ENCODE peak calls at places on chromosomes 12 and 14, in ten cellular contexts. P is body of pancreas; J is HepG2; I is CD8-positive, alpha-beta T cell; X is testis; C is spleen; W is neural progenitor cell; H is heart right ventricle; V is colonic mucosa; K is CD4-positive, alpha-beta memory T cell. A is an unnamed sample.

GRCh38 chr12:131097247-131098177 is 143.8 kb downstream of the ADGRD1 start:
- DNase-seq in P (no peak), J (no peak), I (no peak), X (peak; percentile 41), C (peak; percentile 62), W (no peak), H (peak; percentile 46), V (no peak), K (peak; percentile 28), A (no peak)

GRCh38 chr14:88463318-88463717 is 77.9 kb downstream of the SPATA7 start:
- DNase-seq in P (no peak), J (peak; percentile 53), I (no peak), X (no peak), C (no peak), W (peak; percentile 16), H (no peak), V (peak; percentile 44), K (no peak), A (no peak)

GRCh38 chr14:64844272-64844671 is 35.4 kb downstream of the SPTB start:
- DNase-seq in P (no peak), J (no peak), I (no peak), X (no peak), C (no peak), W (no peak), H (no peak), V (no peak), K (no peak), A (no peak)

GRCh38 chr14:103057028-103057371 is 349 bp downstream of the CDC42BPB start:
- DNase-seq in P (peak; percentile 26), J (no peak), I (no peak), X (no peak), C (peak; percentile 85), W (no peak), H (no peak), V (no peak), K (no peak), A (no peak)

GRCh38 chr12:112716099-112717093 is 75.2 kb upstream of the RPH3A start:
- DNase-seq in P (no peak), J (no peak), I (no peak), X (peak; percentile 76), C (no peak), W (peak; percentile 48), H (no peak), V (no peak), K (no peak), A (no peak)

GRCh38 chr12:123390415-123391093 is 6.6 kb downstream of the KMT5A start:
- DNase-seq in P (no peak), J (no peak), I (no peak), X (no peak), C (no peak), W (no peak), H (no peak), V (no peak), K (no peak), A (no peak)

GRCh38 chr12:96578526-96579125 is 89.2 kb downstream of the CFAP54 start:
- DNase-seq in P (no peak), J (peak; percentile 48), I (no peak), X (no peak), C (no peak), W (peak; percentile 77), H (peak; percentile 6), V (no peak), K (peak; percentile 31), A (no peak)

GRCh38 chr14:58297412-58297761 is 968 bp upstream of the ARID4A start:
- DNase-seq in P (no peak), J (no peak), I (peak; percentile 23), X (peak; percentile 73), C (no peak), W (peak; percentile 75), H (no peak), V (no peak), K (no peak), A (no peak)

GRCh38 chr12:113135178-113136127 is at the start of gene RASAL1:
- DNase-seq in P (peak; percentile 64), J (peak; percentile 25), I (peak; percentile 84), X (peak; percentile 85), C (peak; percentile 88), W (peak; percentile 84), H (no peak), V (peak; percentile 91), K (peak; percentile 83), A (peak; percentile 88)

GRCh38 chr14:64423987-64424386 is 35.8 kb downstream of the MTHFD1 start:
- DNase-seq in P (no peak), J (no peak), I (no peak), X (no peak), C (no peak), W (no peak), H (no peak), V (no peak), K (no peak), A (no peak)

GRCh38 chr12:124577986-124578385 is 10.6 kb upstream of the NCOR2 start:
- DNase-seq in P (no peak), J (no peak), I (no peak), X (no peak), C (no peak), W (no peak), H (no peak), V (no peak), K (no peak), A (no peak)

GRCh38 chr12:104485651-104486341 is 29.0 kb downstream of the CHST11 start:
- DNase-seq in P (no peak), J (no peak), I (peak; percentile 64), X (no peak), C (no peak), W (no peak), H (no peak), V (no peak), K (peak; percentile 87), A (no peak)

GRCh38 chr14:69047255-69047654 is 68.2 kb upstream of the ACTN1 start:
- DNase-seq in P (no peak), J (no peak), I (no peak), X (no peak), C (no peak), W (no peak), H (no peak), V (no peak), K (no peak), A (no peak)

GRCh38 chr14:69044296-69044695 is 65.2 kb upstream of the ACTN1 start:
- DNase-seq in P (no peak), J (no peak), I (no peak), X (no peak), C (no peak), W (no peak), H (no peak), V (no peak), K (no peak), A (no peak)

GRCh38 chr14:69046468-69046867 is 67.4 kb upstream of the ACTN1 start:
- DNase-seq in P (peak; percentile 32), J (no peak), I (no peak), X (no peak), C (no peak), W (no peak), H (peak; percentile 84), V (no peak), K (no peak), A (no peak)

GRCh38 chr14:69044965-69045555 is 66.0 kb upstream of the ACTN1 start:
- DNase-seq in P (no peak), J (no peak), I (no peak), X (peak; percentile 75), C (no peak), W (no peak), H (peak; percentile 61), V (no peak), K (no peak), A (no peak)

DNA sequence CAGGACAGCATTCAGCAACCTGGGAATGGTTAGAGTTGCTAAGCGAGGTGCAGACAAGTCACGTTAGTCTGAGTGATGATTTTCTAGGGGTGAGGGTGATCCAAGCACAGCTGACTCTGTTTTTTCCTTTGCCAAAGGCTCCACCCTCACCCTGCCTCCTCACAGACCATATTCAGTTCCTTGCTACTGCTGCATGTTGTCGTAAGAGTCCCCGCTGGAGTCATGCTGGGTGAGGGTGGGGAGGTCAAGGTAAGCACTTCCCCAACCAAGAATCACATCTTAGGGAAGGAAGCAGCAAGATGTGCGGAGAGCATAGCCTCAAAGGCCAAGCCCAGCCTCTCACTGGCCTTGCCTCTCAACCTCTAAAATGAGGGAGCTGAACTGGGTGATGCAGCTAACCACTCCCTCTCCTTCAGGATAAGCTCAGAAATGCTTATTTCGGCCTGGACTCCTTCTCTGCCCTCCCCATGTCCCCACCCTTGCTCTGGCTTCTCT is 66.8 kb upstream of the ACTN1 start:
- DNase-seq in P (no peak), J (no peak), I (no peak), X (peak; percentile 38), C (no peak), W (no peak), H (peak; percentile 37), V (no peak), K (no peak), A (no peak)
- H3K4me1 ChIP-seq in P (peaks cover 45% of the 10 kb centered on the region), J (peaks cover 34% of the 10 kb centered on the region), I (peaks cover 5% of the 10 kb centered on the region), X (peaks cover 69% of the 10 kb centered on the region), C (peaks cover 94% of the 10 kb centered on the region), W (peaks cover 38% of the 10 kb centered on the region), H (peaks cover 67% of the 10 kb centered on the region), V (peaks cover 15% of the 10 kb centered on the region), K (no peaks in the 10 kb centered on the region), A (peaks cover 31% of the 10 kb centered on the region)

GRCh38 chr14:30874120-30874998 is at the start of gene COCH:
- DNase-seq in P (peak; percentile 49), J (peak; percentile 71), I (peak; percentile 20), X (no peak), C (peak; percentile 81), W (peak; percentile 86), H (peak; percentile 17), V (peak; percentile 20), K (no peak), A (peak; percentile 51)
- H3K4me3 ChIP-seq in P (peak within 1 kb of the TSS; percentile 79), J (peak within 1 kb of the TSS; percentile 89), I (peak within 1 kb of the TSS; percentile 60), X (peak within 1 kb of the TSS; percentile 50), C (peak within 1 kb of the TSS; percentile 63), W (peak within 1 kb of the TSS; percentile 65), H (peak within 1 kb of the TSS; percentile 67), V (peak within 1 kb of the TSS; percentile 61), K (no peak within 1 kb of the TSS), A (no peak within 1 kb of the TSS)

GRCh38 chr12:43336962-43337555 is 214.9 kb downstream of the ADAMTS20 start:
- DNase-seq in P (no peak), J (no peak), I (no peak), X (no peak), C (no peak), W (peak; percentile 33), H (no peak), V (no peak), K (no peak), A (no peak)
- H3K36me3 ChIP-seq in P (no peaks in the 10 kb centered on the region), J (no peaks in the 10 kb centered on the region), I (no peaks in the 10 kb centered on the region), X (no peaks in the 10 kb centered on the region), C (no peaks in the 10 kb centered on the region), W (no peaks in the 10 kb centered on the region), H (no peaks in the 10 kb centered on the region), V (no peaks in the 10 kb centered on the region), K (no peaks in the 10 kb centered on the region), A (no peaks in the 10 kb centered on the region)

DNA sequence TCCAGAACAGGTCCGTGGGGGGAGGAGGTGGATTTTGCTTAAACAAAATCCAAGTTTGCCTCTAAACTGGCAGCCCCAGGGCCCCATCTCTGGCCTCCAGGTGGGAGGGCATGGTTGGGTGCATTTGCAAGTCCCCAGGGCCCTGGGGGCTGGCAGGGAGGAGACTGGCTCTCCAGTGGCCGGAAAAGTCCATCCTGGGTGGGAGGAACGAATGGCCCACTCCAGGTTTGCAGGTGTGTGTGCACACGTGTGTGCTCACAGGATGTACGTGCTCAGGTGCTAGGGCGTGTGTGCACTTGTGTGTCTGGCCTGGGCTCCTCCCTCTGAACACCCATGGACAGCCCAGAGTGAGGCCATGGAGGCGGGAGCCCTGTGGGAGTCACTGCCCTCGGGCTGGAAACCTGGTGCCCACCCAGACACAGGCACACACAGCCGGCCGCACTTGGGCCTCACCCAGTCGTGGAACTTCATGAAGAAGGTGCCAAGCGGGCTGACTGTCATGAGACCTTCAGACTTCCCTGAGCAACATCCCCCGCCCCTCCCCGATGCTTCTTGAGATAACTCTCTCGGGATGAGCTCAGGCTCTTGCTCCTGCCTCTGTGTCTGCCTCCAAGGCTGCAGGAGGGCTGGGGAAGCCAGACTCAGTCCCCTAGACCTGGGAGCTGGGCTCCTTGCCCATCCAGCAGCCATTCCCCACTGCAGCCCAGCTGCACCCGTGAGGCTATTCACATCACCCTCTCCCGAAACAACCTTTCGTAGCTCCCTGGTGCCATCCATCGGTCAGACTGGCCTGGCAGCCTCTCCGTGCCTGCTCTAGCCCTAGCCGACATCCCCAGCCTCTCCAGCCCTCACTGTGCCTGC is 9.4 kb downstream of the AHNAK2 start:
- DNase-seq in P (peak; percentile 31), J (no peak), I (no peak), X (no peak), C (peak; percentile 71), W (peak; percentile 37), H (no peak), V (peak; percentile 60), K (peak; percentile 33), A (peak; percentile 45)
- H3K4me1 ChIP-seq in P (peaks cover 41% of the 10 kb centered on the region), J (peaks cover 24% of the 10 kb centered on the region), I (no peaks in the 10 kb centered on the region), X (peaks cover 21% of the 10 kb centered on the region), C (peaks cover 28% of the 10 kb centered on the region), W (peaks cover 24% of the 10 kb centered on the region), H (peaks cover 25% of the 10 kb centered on the region), V (peaks cover 27% of the 10 kb centered on the region), K (peaks cover 4% of the 10 kb centered on the region), A (peaks cover 42% of the 10 kb centered on the region)

A was measured in mucosa of descending colon.